ENCODE peak calls at places on chromosomes 7 and 10, in four cellular contexts. E is lower lobe of right lung, Y is cardiac fibroblast, O is heart left ventricle. F is an unnamed sample.

GRCh38 chr10:14374745-14375445 is 44.2 kb upstream of the FRMD4A start:
- DNase-seq in E (no peak), Y (no peak), O (no peak), F (no peak)

GRCh38 chr7:91287685-91288084 is 23.5 kb downstream of the FZD1 start:
- DNase-seq in E (no peak), Y (no peak), O (peak; percentile 34), F (no peak)

GRCh38 chr10:30775779-30776591 is 146.4 kb upstream of the LYZL2 start:
- DNase-seq in E (no peak), Y (peak; percentile 90), O (no peak), F (no peak)

GRCh38 chr7:122470859-122471258 is 166.3 kb upstream of the FEZF1 start:
- DNase-seq in E (no peak), Y (no peak), O (no peak), F (no peak)

GRCh38 chr7:142298009-142298408 is 40.2 kb upstream of the PRSS58 start:
- DNase-seq in E (no peak), Y (peak; percentile 23), O (no peak), F (no peak)

GRCh38 chr7:117118579-117119180 is 165.4 kb downstream of the ST7 start:
- DNase-seq in E (no peak), Y (no peak), O (no peak), F (no peak)

GRCh38 chr10:69387500-69387899 is 29.2 kb downstream of the TACR2 start:
- DNase-seq in E (no peak), Y (no peak), O (peak; percentile 9), F (no peak)

GRCh38 chr10:114831186-114831867 is 9.7 kb downstream of the FHIP2A start:
- DNase-seq in E (no peak), Y (no peak), O (no peak), F (no peak)

GRCh38 chr7:39184387-39184786 is 206.7 kb downstream of the POU6F2 start:
- DNase-seq in E (no peak), Y (no peak), O (no peak), F (no peak)

GRCh38 chr7:8581842-8582241 is 148.4 kb downstream of the NXPH1 start:
- DNase-seq in E (no peak), Y (no peak), O (no peak), F (no peak)

GRCh38 chr10:64271983-64272382 is 750.8 kb downstream of the REEP3 start:
- DNase-seq in E (no peak), Y (peak; percentile 2), O (no peak), F (no peak)

GRCh38 chr7:129790136-129790535 is 162.6 kb downstream of the UBE2H start:
- DNase-seq in E (no peak), Y (no peak), O (no peak), F (peak; percentile 19)

GRCh38 chr10:117005454-117006055 is 568 bp upstream of the SHTN1 start:
- DNase-seq in E (no peak), Y (no peak), O (no peak), F (no peak)

GRCh38 chr10:92751827-92752226 is 62.1 kb downstream of the HHEX start:
- DNase-seq in E (no peak), Y (no peak), O (no peak), F (no peak)

GRCh38 chr10:1532636-1533035 is 204.7 kb downstream of the ADARB2 start:
- DNase-seq in E (no peak), Y (no peak), O (no peak), F (no peak)

GRCh38 chr7:102985176-102985783 is 72.5 kb downstream of the LRRC17 start:
- DNase-seq in E (no peak), Y (peak; percentile 37), O (no peak), F (peak; percentile 21)

GRCh38 chr7:265192-265997 is 24.6 kb upstream of the FOXL3 start:
- DNase-seq in E (peak; percentile 39), Y (no peak), O (peak; percentile 18), F (no peak)

GRCh38 chr10:29009464-29009863 is 279.4 kb upstream of the LYZL1 start:
- DNase-seq in E (no peak), Y (no peak), O (no peak), F (no peak)

GRCh38 chr10:31741473-31741872 is 187.2 kb downstream of the ARHGAP12 start:
- DNase-seq in E (no peak), Y (no peak), O (no peak), F (no peak)

GRCh38 chr7:132653364-132653930 is 77.2 kb upstream of the PLXNA4 start:
- DNase-seq in E (no peak), Y (no peak), O (no peak), F (no peak)

GRCh38 chr10:85293483-85293882 is 965.1 kb downstream of the CCSER2 start:
- DNase-seq in E (no peak), Y (no peak), O (no peak), F (no peak)

GRCh38 chr10:46998595-46998994 is 87.4 kb downstream of the PTPN20 start:
- DNase-seq in E (no peak), Y (no peak), O (no peak), F (no peak)

GRCh38 chr10:116615199-116615776 is 5.5 kb upstream of the PNLIPRP2 start:
- DNase-seq in E (no peak), Y (no peak), O (no peak), F (no peak)

GRCh38 chr7:120876922-120877321 is 19.0 kb upstream of the TSPAN12 start:
- DNase-seq in E (no peak), Y (no peak), O (no peak), F (no peak)

GRCh38 chr10:125157473-125157865 is 2.9 kb downstream of the CTBP2 start:
- DNase-seq in E (no peak), Y (no peak), O (no peak), F (no peak)

GRCh38 chr7:50534690-50535290 is 30.4 kb downstream of the DDC start:
- DNase-seq in E (no peak), Y (peak; percentile 99), O (no peak), F (peak; percentile 96)

GRCh38 chr10:35225204-35225603 is 98.6 kb downstream of the CREM start:
- DNase-seq in E (no peak), Y (peak; percentile 65), O (no peak), F (no peak)

GRCh38 chr10:30059209-30060107 is at the start of gene JCAD:
- DNase-seq in E (peak; percentile 80), Y (peak; percentile 16), O (peak; percentile 82), F (no peak)

GRCh38 chr7:46955526-46955925 is 626.4 kb downstream of the TNS3 start:
- DNase-seq in E (no peak), Y (no peak), O (no peak), F (no peak)

GRCh38 chr10:33616921-33617320 is 282.5 kb upstream of the NRP1 start:
- DNase-seq in E (no peak), Y (peak; percentile 10), O (no peak), F (no peak)

DNA sequence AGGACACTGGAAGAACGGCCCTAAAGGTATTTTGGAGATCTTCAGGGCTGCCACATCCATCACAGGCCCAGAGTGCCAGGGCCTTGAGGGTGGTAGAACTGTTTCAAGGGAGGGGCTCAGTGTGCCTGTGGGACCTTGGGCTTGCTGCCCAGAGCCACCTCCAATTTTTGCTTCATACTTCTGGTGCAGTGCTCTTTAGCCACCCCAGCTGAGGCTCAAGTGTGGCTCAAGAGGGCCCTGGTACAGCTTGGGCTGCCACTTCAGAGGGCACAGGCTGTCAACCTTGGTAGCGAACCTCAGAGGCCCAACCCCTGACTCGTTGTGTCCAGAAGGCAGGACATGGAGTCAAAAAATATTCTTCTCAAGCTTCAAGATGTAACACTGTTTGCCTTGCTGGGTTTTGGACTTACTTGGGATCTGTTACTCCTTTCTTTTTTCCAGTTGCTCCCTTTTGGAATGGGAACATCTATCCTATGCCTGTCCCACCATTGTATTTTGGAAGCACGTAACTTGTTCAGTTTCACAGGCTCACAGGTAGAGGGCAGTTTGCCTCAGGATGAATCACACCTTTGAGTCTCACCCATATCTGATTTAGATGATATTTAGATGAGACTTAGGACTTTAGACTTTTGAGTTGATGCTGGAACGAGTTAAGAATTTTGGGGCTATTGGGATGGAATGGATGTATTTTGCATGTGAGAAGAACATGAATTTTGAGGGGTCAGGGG is 224.8 kb downstream of the RPS24 start:
- DNase-seq in E (peak; percentile 83), Y (no peak), O (no peak), F (no peak)
- TF ChIP-seq CTCF in E (peak; percentile 11), Y (no peak), O (no peak), F (no peak)

GRCh38 chr7:87878208-87878735 is 2.0 kb downstream of the DBF4 start:
- DNase-seq in E (no peak), Y (peak; percentile 29), O (no peak), F (no peak)

GRCh38 chr7:87876040-87876758 is at the start of the genes DBF4 and SLC25A40:
- DNase-seq in E (peak; percentile 99), Y (peak; percentile 94), O (peak; percentile 96), F (peak; percentile 21)

GRCh38 chr7:87875151-87876039 is 765 bp downstream of the SLC25A40 start:
- DNase-seq in E (no peak), Y (peak; percentile 18), O (peak; percentile 28), F (no peak)

GRCh38 chr7:87876759-87877234 is 504 bp downstream of the DBF4 start:
- DNase-seq in E (peak; percentile 80), Y (peak; percentile 69), O (peak; percentile 68), F (no peak)

DNA sequence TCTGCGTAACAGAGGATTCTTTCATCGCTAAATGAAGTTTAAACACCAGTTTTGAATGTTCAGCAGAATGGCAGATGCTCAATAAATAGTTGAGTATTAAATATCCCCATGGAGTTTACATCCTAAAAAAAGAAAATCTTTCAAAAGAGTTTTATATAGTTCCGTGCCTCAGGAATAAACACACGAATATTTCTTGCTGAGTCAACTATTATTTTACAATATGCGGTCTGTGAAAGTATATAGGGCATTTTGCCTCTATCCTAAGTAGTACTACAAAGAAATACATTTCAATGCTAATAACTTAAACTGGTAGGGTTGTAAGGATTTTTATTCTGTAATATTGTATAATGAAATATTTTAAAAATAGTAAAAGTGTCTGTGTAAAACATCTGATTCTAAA is 1.3 kb downstream of the DBF4 start:
- DNase-seq in E (no peak), Y (peak; percentile 18), O (no peak), F (no peak)
- H3K4me3 ChIP-seq in E (peak overlapping the region; percentile 84), Y (peak overlapping the region; percentile 78), O (peak overlapping the region; percentile 74), F (peak overlapping the region; percentile 77)

GRCh38 chr7:126302639-126303038 is 950.1 kb downstream of the GRM8 start:
- DNase-seq in E (no peak), Y (no peak), O (no peak), F (no peak)
- TF ChIP-seq CTCF in E (no peak), Y (no peak), O (no peak), F (no peak)

GRCh38 chr10:50993817-50994251 is 80.5 kb upstream of the PRKG1 start:
- DNase-seq in E (peak; percentile 52), Y (peak; percentile 89), O (peak; percentile 51), F (peak; percentile 81)

GRCh38 chr10:50990568-50991495 is 83.5 kb upstream of the PRKG1 start:
- DNase-seq in E (peak; percentile 48), Y (peak; percentile 92), O (peak; percentile 70), F (peak; percentile 83)

GRCh38 chr10:50992972-50993766 is 81.1 kb upstream of the PRKG1 start:
- DNase-seq in E (peak; percentile 61), Y (peak; percentile 90), O (peak; percentile 58), F (peak; percentile 75)

GRCh38 chr10:50991496-50992355 is 82.6 kb upstream of the PRKG1 start:
- DNase-seq in E (peak; percentile 56), Y (peak; percentile 70), O (peak; percentile 82), F (no peak)

DNA sequence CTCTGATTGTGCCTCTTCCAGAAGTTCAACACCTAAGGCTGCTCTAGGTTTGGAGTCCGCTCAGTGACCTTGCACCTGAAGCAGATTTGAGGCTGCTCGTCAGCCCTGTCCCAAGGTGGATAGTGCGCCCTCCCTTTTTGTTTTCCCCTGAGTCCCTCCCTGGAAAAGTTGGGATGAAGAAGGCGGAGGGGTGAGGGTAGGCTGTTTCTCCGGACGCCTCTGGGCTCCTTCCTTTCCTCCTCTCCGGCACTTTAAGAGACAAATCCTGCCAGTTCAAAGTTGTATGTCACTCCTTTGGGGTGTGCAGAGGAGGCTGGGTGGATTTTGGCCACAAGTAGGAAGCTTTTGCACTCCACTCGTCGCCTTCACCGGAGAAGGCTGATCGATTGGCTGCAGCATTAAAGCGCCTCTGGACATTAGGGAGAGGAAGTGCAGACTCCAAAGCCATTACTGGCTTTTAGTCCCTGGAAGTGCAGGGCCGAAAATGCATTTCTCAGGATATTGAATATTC is 81.9 kb upstream of the PRKG1 start:
- DNase-seq in E (no peak), Y (peak; percentile 46), O (peak; percentile 42), F (no peak)
- H3K4me3 ChIP-seq in E (peak overlapping the region; percentile 66), Y (peak overlapping the region; percentile 91), O (peak overlapping the region; percentile 65), F (peak overlapping the region; percentile 88)

F was measured in AG04449.